ENCODE peak calls at places on chromosome 4, in seven cellular contexts. One of them, this sample, is unnamed. For H3K4me1, the result is how much of the 10 kb centered on the place peaks cover.

GRCh38 chr4:25504932-25505636 is 128.0 kb downstream of the ANAPC4 start:
- DNase-seq in RWPE2: peak
- DNase-seq in heart right ventricle: no peak
- DNase-seq in lung: no peak
- DNase-seq in neural progenitor cell: no peak
- DNase-seq in IMR-90: no peak
- DNase-seq in spleen: no peak
- DNase-seq in this sample: no peak

GRCh38 chr4:140174535-140174934 is 20.6 kb upstream of the MAML3 start:
- DNase-seq in RWPE2: no peak
- DNase-seq in heart right ventricle: no peak
- DNase-seq in lung: no peak
- DNase-seq in neural progenitor cell: no peak
- DNase-seq in IMR-90: no peak
- DNase-seq in spleen: no peak
- DNase-seq in this sample: no peak

GRCh38 chr4:95289028-95289634 is 259.6 kb downstream of the UNC5C start:
- DNase-seq in RWPE2: no peak
- DNase-seq in heart right ventricle: no peak
- DNase-seq in lung: no peak
- DNase-seq in neural progenitor cell: no peak
- DNase-seq in IMR-90: peak
- DNase-seq in spleen: no peak
- DNase-seq in this sample: no peak

GRCh38 chr4:108314900-108315589 is 146.3 kb upstream of the LEF1 start:
- DNase-seq in RWPE2: no peak
- DNase-seq in heart right ventricle: no peak
- DNase-seq in lung: no peak
- DNase-seq in neural progenitor cell: no peak
- DNase-seq in IMR-90: no peak
- DNase-seq in spleen: no peak
- DNase-seq in this sample: no peak

GRCh38 chr4:38488891-38489861 is 174.8 kb upstream of the KLF3 start:
- DNase-seq in RWPE2: no peak
- DNase-seq in heart right ventricle: no peak
- DNase-seq in lung: no peak
- DNase-seq in neural progenitor cell: peak
- DNase-seq in IMR-90: no peak
- DNase-seq in spleen: no peak
- DNase-seq in this sample: no peak

GRCh38 chr4:24279911-24280375 is 304.4 kb downstream of the DHX15 start:
- DNase-seq in RWPE2: no peak
- DNase-seq in heart right ventricle: no peak
- DNase-seq in lung: no peak
- DNase-seq in neural progenitor cell: peak
- DNase-seq in IMR-90: no peak
- DNase-seq in spleen: no peak
- DNase-seq in this sample: peak

GRCh38 chr4:95572304-95572991 is 23.7 kb upstream of the UNC5C start:
- DNase-seq in RWPE2: peak
- DNase-seq in heart right ventricle: peak
- DNase-seq in lung: peak
- DNase-seq in neural progenitor cell: no peak
- DNase-seq in IMR-90: no peak
- DNase-seq in spleen: no peak
- DNase-seq in this sample: peak

GRCh38 chr4:174190832-174191500 is 92.5 kb downstream of the FBXO8 start:
- DNase-seq in RWPE2: no peak
- DNase-seq in heart right ventricle: no peak
- DNase-seq in lung: no peak
- DNase-seq in neural progenitor cell: no peak
- DNase-seq in IMR-90: no peak
- DNase-seq in spleen: no peak
- DNase-seq in this sample: no peak

GRCh38 chr4:141180991-141181760 is 39.5 kb upstream of the ZNF330 start:
- DNase-seq in RWPE2: no peak
- DNase-seq in heart right ventricle: no peak
- DNase-seq in lung: no peak
- DNase-seq in neural progenitor cell: no peak
- DNase-seq in IMR-90: no peak
- DNase-seq in spleen: no peak
- DNase-seq in this sample: no peak

GRCh38 chr4:151541438-151542071 is 132.6 kb downstream of the FHIP1A start:
- DNase-seq in RWPE2: no peak
- DNase-seq in heart right ventricle: no peak
- DNase-seq in lung: no peak
- DNase-seq in neural progenitor cell: peak
- DNase-seq in IMR-90: peak
- DNase-seq in spleen: no peak
- DNase-seq in this sample: no peak

GRCh38 chr4:86876894-86877685 is 15.1 kb downstream of the C4orf36 start:
- DNase-seq in RWPE2: no peak
- DNase-seq in heart right ventricle: no peak
- DNase-seq in lung: no peak
- DNase-seq in neural progenitor cell: no peak
- DNase-seq in IMR-90: no peak
- DNase-seq in spleen: no peak
- DNase-seq in this sample: no peak

GRCh38 chr4:23036503-23036902 is 343.8 kb downstream of the GBA3 start:
- DNase-seq in RWPE2: no peak
- DNase-seq in heart right ventricle: no peak
- DNase-seq in lung: no peak
- DNase-seq in neural progenitor cell: no peak
- DNase-seq in IMR-90: no peak
- DNase-seq in spleen: no peak
- DNase-seq in this sample: no peak

GRCh38 chr4:100340534-100341364 is 150.5 kb upstream of the DDIT4L start:
- DNase-seq in RWPE2: no peak
- DNase-seq in heart right ventricle: no peak
- DNase-seq in lung: no peak
- DNase-seq in neural progenitor cell: no peak
- DNase-seq in IMR-90: peak
- DNase-seq in spleen: no peak
- DNase-seq in this sample: no peak

GRCh38 chr4:46484881-46485280 is 95.0 kb upstream of the GABRA2 start:
- DNase-seq in RWPE2: no peak
- DNase-seq in heart right ventricle: no peak
- DNase-seq in lung: no peak
- DNase-seq in neural progenitor cell: no peak
- DNase-seq in IMR-90: peak
- DNase-seq in spleen: no peak
- DNase-seq in this sample: no peak

GRCh38 chr4:136124251-136124745 is 1408.0 kb downstream of the PCDH18 start:
- DNase-seq in RWPE2: no peak
- DNase-seq in heart right ventricle: no peak
- DNase-seq in lung: no peak
- DNase-seq in neural progenitor cell: peak
- DNase-seq in IMR-90: no peak
- DNase-seq in spleen: no peak
- DNase-seq in this sample: no peak

GRCh38 chr4:102529977-102530376 is 28.8 kb downstream of the NFKB1 start:
- DNase-seq in RWPE2: no peak
- DNase-seq in heart right ventricle: no peak
- DNase-seq in lung: no peak
- DNase-seq in neural progenitor cell: no peak
- DNase-seq in IMR-90: no peak
- DNase-seq in spleen: no peak
- DNase-seq in this sample: no peak

GRCh38 chr4:119299221-119300071 is 22.5 kb downstream of the FABP2 start:
- DNase-seq in RWPE2: no peak
- DNase-seq in heart right ventricle: no peak
- DNase-seq in lung: no peak
- DNase-seq in neural progenitor cell: no peak
- DNase-seq in IMR-90: peak
- DNase-seq in spleen: no peak
- DNase-seq in this sample: no peak

GRCh38 chr4:155667538-155668511 is 1.2 kb downstream of the GUCY1A1 start:
- DNase-seq in RWPE2: no peak
- DNase-seq in heart right ventricle: peak
- DNase-seq in lung: peak
- DNase-seq in neural progenitor cell: peak
- DNase-seq in IMR-90: peak
- DNase-seq in spleen: peak
- DNase-seq in this sample: peak

GRCh38 chr4:186726440-186727148 is 2.9 kb upstream of the FAT1 start:
- DNase-seq in RWPE2: peak
- DNase-seq in heart right ventricle: peak
- DNase-seq in lung: peak
- DNase-seq in neural progenitor cell: peak
- DNase-seq in IMR-90: peak
- DNase-seq in spleen: no peak
- DNase-seq in this sample: peak

GRCh38 chr4:11073621-11074051 is 355.1 kb downstream of the HS3ST1 start:
- DNase-seq in RWPE2: no peak
- DNase-seq in heart right ventricle: peak
- DNase-seq in lung: no peak
- DNase-seq in neural progenitor cell: no peak
- DNase-seq in IMR-90: no peak
- DNase-seq in spleen: no peak
- DNase-seq in this sample: no peak

GRCh38 chr4:11028334-11028733 is 343.8 kb upstream of the CLNK start:
- DNase-seq in RWPE2: no peak
- DNase-seq in heart right ventricle: no peak
- DNase-seq in lung: no peak
- DNase-seq in neural progenitor cell: no peak
- DNase-seq in IMR-90: no peak
- DNase-seq in spleen: no peak
- DNase-seq in this sample: no peak

DNA sequence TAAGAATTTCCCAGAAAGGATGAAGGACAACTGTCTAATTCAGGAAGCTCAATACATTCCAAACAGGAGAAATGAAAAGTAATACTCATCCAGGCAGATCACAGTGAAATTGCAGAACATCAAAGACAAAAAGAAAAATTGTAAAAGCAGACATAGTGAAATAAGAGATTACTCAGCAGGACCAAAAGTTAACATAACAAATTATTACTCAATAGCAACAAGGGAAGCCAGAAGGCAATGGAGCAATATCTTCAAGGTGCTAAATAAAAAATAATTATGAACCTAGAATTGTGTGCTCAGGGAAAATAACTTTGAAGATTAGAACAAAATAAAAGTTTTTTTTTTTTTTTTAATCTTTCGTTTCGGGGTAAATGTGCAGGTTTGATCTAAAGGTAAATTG is 30.5 kb upstream of the ENPP6 start:
- DNase-seq in RWPE2: no peak
- DNase-seq in heart right ventricle: no peak
- DNase-seq in lung: no peak
- DNase-seq in neural progenitor cell: no peak
- DNase-seq in IMR-90: no peak
- DNase-seq in spleen: no peak
- DNase-seq in this sample: no peak
- TF ChIP-seq CTCF in RWPE2: no peak
- TF ChIP-seq CTCF in heart right ventricle: no peak
- TF ChIP-seq CTCF in lung: no peak
- TF ChIP-seq CTCF in neural progenitor cell: no peak
- TF ChIP-seq CTCF in IMR-90: no peak
- TF ChIP-seq CTCF in spleen: no peak
- TF ChIP-seq CTCF in this sample: no peak

GRCh38 chr4:15012017-15012788 is 9.9 kb downstream of the CPEB2 start:
- DNase-seq in RWPE2: no peak
- DNase-seq in heart right ventricle: no peak
- DNase-seq in lung: no peak
- DNase-seq in neural progenitor cell: no peak
- DNase-seq in IMR-90: no peak
- DNase-seq in spleen: no peak
- DNase-seq in this sample: no peak

GRCh38 chr4:15011166-15011565 is 8.9 kb downstream of the CPEB2 start:
- DNase-seq in RWPE2: no peak
- DNase-seq in heart right ventricle: no peak
- DNase-seq in lung: no peak
- DNase-seq in neural progenitor cell: no peak
- DNase-seq in IMR-90: no peak
- DNase-seq in spleen: no peak
- DNase-seq in this sample: no peak

GRCh38 chr4:15007201-15007600 is 4.9 kb downstream of the CPEB2 start:
- DNase-seq in RWPE2: no peak
- DNase-seq in heart right ventricle: no peak
- DNase-seq in lung: no peak
- DNase-seq in neural progenitor cell: no peak
- DNase-seq in IMR-90: no peak
- DNase-seq in spleen: no peak
- DNase-seq in this sample: no peak

GRCh38 chr4:15013585-15013984 is 11.3 kb downstream of the CPEB2 start:
- DNase-seq in RWPE2: no peak
- DNase-seq in heart right ventricle: no peak
- DNase-seq in lung: no peak
- DNase-seq in neural progenitor cell: no peak
- DNase-seq in IMR-90: no peak
- DNase-seq in spleen: no peak
- DNase-seq in this sample: no peak

GRCh38 chr4:15010038-15010585 is 7.8 kb downstream of the CPEB2 start:
- DNase-seq in RWPE2: no peak
- DNase-seq in heart right ventricle: no peak
- DNase-seq in lung: no peak
- DNase-seq in neural progenitor cell: peak
- DNase-seq in IMR-90: no peak
- DNase-seq in spleen: no peak
- DNase-seq in this sample: no peak
- H3K4me1 ChIP-seq in RWPE2: under half
- H3K4me1 ChIP-seq in heart right ventricle: half or more
- H3K4me1 ChIP-seq in lung: under half
- H3K4me1 ChIP-seq in neural progenitor cell: under half
- H3K4me1 ChIP-seq in IMR-90: under half
- H3K4me1 ChIP-seq in spleen: half or more
- H3K4me1 ChIP-seq in this sample: under half

DNA sequence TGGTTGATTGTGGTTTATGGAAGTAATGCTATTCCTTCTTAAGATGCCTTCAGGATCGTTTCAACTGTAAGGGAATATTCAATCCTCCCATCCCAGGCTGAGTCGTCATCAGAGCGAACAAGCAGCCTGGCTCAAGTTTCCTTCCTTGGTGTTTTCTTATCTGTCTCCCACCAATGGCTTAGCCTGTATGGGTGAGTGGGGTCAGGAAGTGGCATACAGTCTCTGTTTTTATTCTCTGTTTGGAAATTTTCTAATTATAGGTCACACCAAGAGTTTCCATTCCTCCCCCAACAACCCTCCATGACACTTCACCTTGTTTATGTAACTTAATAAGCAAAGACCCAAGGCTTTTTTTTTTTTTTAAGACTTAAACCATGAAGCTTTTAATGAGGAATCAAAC is 56.2 kb upstream of the KDR start:
- DNase-seq in RWPE2: no peak
- DNase-seq in heart right ventricle: no peak
- DNase-seq in lung: no peak
- DNase-seq in neural progenitor cell: no peak
- DNase-seq in IMR-90: peak
- DNase-seq in spleen: no peak
- DNase-seq in this sample: no peak
- TF ChIP-seq CTCF in RWPE2: no peak
- TF ChIP-seq CTCF in heart right ventricle: no peak
- TF ChIP-seq CTCF in lung: no peak
- TF ChIP-seq CTCF in neural progenitor cell: no peak
- TF ChIP-seq CTCF in IMR-90: no peak
- TF ChIP-seq CTCF in spleen: no peak
- TF ChIP-seq CTCF in this sample: no peak

GRCh38 chr4:133808151-133808550 is 393.4 kb downstream of the PABPC4L start:
- DNase-seq in RWPE2: no peak
- DNase-seq in heart right ventricle: no peak
- DNase-seq in lung: no peak
- DNase-seq in neural progenitor cell: no peak
- DNase-seq in IMR-90: peak
- DNase-seq in spleen: no peak
- DNase-seq in this sample: no peak
- H3K4me1 ChIP-seq in RWPE2: under half
- H3K4me1 ChIP-seq in heart right ventricle: under half
- H3K4me1 ChIP-seq in lung: under half
- H3K4me1 ChIP-seq in neural progenitor cell: under half
- H3K4me1 ChIP-seq in IMR-90: under half
- H3K4me1 ChIP-seq in spleen: under half
- H3K4me1 ChIP-seq in this sample: under half

GRCh38 chr4:60432911-60433310 is 767.2 kb upstream of the ADGRL3 start:
- DNase-seq in RWPE2: no peak
- DNase-seq in heart right ventricle: no peak
- DNase-seq in lung: no peak
- DNase-seq in neural progenitor cell: no peak
- DNase-seq in IMR-90: no peak
- DNase-seq in spleen: no peak
- DNase-seq in this sample: no peak
- TF ChIP-seq CTCF in RWPE2: no peak
- TF ChIP-seq CTCF in heart right ventricle: no peak
- TF ChIP-seq CTCF in lung: no peak
- TF ChIP-seq CTCF in neural progenitor cell: peak
- TF ChIP-seq CTCF in IMR-90: no peak
- TF ChIP-seq CTCF in spleen: no peak
- TF ChIP-seq CTCF in this sample: no peak